ENCODE peak calls at places on chromosomes 7 and 10, in eight cellular contexts. Q, B, Y, I, R, K, H and A are unnamed samples. For H3K4me1, the result is how much of the 10 kb centered on the place peaks cover.

GRCh38 chr7:67440321-67440720 is 443.7 kb downstream of the TYW1 start:
- DNase-seq in R (no peak), K (no peak), H (no peak), B (no peak), Y (no peak), I (no peak), Q (no peak), A (no peak)

GRCh38 chr7:119916501-119916900 is 356.5 kb upstream of the KCND2 start:
- DNase-seq in Q (no peak), Y (no peak), I (no peak), B (no peak), K (no peak), R (no peak), H (no peak), A (no peak)

GRCh38 chr10:133456041-133456951 is 2.6 kb downstream of the SCART1 start:
- DNase-seq in H (no peak), B (peak), R (no peak), I (no peak), Y (no peak), K (no peak), Q (no peak), A (no peak)

GRCh38 chr7:97020601-97021442 is 3.8 kb downstream of the DLX5 start:
- DNase-seq in R (no peak), Q (peak), Y (no peak), H (no peak), I (no peak), K (no peak), B (no peak), A (no peak)

GRCh38 chr7:158613481-158613880 is 25.9 kb upstream of the PTPRN2 start:
- DNase-seq in I (peak), Y (no peak), H (peak), Q (no peak), R (peak), K (no peak), B (no peak), A (no peak)

GRCh38 chr7:5523052-5523711 is 99.5 kb upstream of the TNRC18 start:
- DNase-seq in R (peak), K (no peak), I (peak), B (no peak), H (no peak), Q (no peak), Y (no peak), A (peak)

GRCh38 chr10:110773693-110774068 is 98.0 kb upstream of the PDCD4 start:
- DNase-seq in Q (no peak), B (no peak), K (no peak), R (no peak), Y (no peak), H (no peak), I (no peak), A (no peak)

GRCh38 chr7:130875265-130875741 is 141.3 kb upstream of the KLF14 start:
- DNase-seq in Y (peak), H (no peak), I (peak), B (peak), K (no peak), Q (peak), R (peak), A (peak)

GRCh38 chr7:24665564-24666294 is 91.5 kb downstream of the GSDME start:
- DNase-seq in I (peak), R (peak), B (no peak), Y (peak), H (peak), K (peak), Q (peak), A (peak)

GRCh38 chr7:133770863-133771492 is 356.2 kb upstream of the LRGUK start:
- DNase-seq in R (peak), Q (peak), I (peak), H (peak), K (peak), Y (no peak), B (no peak), A (peak)

GRCh38 chr7:29453022-29453421 is 110.6 kb upstream of the PRR15 start:
- DNase-seq in Q (no peak), B (no peak), I (no peak), Y (no peak), R (no peak), K (no peak), H (no peak), A (no peak)

GRCh38 chr7:109322833-109323232 is 753.2 kb downstream of the DNAJB9 start:
- DNase-seq in H (no peak), Q (no peak), K (no peak), I (no peak), R (no peak), Y (no peak), B (no peak), A (no peak)

GRCh38 chr10:74932648-74933047 is 106.2 kb downstream of the KAT6B start:
- DNase-seq in K (no peak), Q (no peak), R (no peak), Y (no peak), B (no peak), I (no peak), H (no peak), A (no peak)

GRCh38 chr10:62116896-62117295 is 151.7 kb downstream of the RTKN2 start:
- DNase-seq in H (no peak), R (no peak), B (no peak), Y (no peak), K (no peak), Q (no peak), I (no peak), A (no peak)

GRCh38 chr7:29588900-29589696 is 25.5 kb downstream of the PRR15 start:
- DNase-seq in Y (peak), Q (no peak), K (no peak), I (peak), H (no peak), B (no peak), R (no peak), A (peak)

DNA sequence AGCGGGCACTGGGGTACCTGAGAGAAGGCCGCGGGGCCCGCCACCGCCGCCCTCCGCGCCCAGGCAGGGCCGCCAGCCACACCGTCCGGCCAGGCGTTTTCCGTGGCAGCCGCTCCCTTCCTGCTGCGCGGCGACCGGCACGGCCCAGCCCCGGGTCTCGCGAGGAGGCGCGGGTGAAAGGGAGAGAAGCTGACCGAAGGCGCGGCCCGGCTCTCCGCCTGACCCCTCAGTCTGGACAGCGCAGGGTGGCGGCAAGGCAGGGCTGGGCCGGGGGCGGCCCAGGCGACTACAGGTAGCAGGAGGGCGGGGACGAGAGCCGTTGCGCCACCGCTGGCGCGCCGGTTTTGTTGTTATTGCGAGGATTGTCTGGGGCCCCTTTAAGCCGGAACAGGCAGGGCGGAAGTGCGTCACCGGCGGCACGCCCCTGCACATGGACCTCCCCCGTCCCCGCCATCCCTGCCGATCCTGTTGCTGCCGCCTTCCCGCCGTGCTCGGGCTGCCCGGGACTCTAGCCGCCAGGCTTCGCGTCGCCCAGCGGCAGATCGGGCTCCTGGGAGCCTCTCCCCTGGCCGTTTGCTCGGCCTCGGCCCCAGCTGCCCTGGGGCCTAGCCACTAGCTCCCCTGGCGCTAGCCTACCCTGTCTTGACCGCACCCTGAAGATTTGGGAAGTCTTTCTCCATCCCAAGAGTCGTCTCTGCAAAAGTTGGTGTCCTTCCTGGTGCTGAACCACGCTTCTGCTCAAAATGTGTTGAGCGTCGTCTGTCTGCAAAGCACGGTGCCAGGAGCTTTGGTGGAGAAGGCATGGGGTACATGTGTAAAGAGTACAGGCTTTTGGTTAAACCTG is at the start of gene HERPUD2:
- DNase-seq in R (peak), Q (peak), B (peak), K (peak), I (peak), H (peak), Y (peak), A (peak)
- H3K9ac ChIP-seq in R (peak), Q (peak), B (peak), K (peak), I (peak), H (peak), Y (peak), A (peak)

GRCh38 chr10:69331161-69331560 is 52.9 kb downstream of the HK1 start:
- DNase-seq in H (no peak), Q (no peak), R (no peak), I (no peak), K (no peak), Y (no peak), B (peak), A (no peak)
- H3K4me1 ChIP-seq in H (under half), Q (under half), R (under half), I (under half), K (half or more), Y (under half), B (under half), A (half or more)

GRCh38 chr10:87868277-87868676 is 4.9 kb downstream of the PTEN start:
- DNase-seq in I (no peak), Q (no peak), Y (no peak), R (peak), H (no peak), B (no peak), K (peak), A (no peak)
- H3K4me3 ChIP-seq in I (peak), Q (peak), Y (no peak), R (peak), H (peak), B (peak), K (peak), A (peak)

GRCh38 chr7:101884671-101885596 is 67.5 kb downstream of the CUX1 start:
- DNase-seq in Q (no peak), K (no peak), Y (no peak), B (no peak), R (no peak), H (no peak), I (no peak), A (no peak)
- H3K9ac ChIP-seq in Q (no peak), K (no peak), Y (no peak), B (no peak), R (no peak), H (no peak), I (no peak), A (no peak)

GRCh38 chr7:116525298-116525912 is 569 bp downstream of the CAV1 start:
- DNase-seq in Y (peak), I (peak), Q (no peak), B (peak), K (peak), H (no peak), R (no peak), A (peak)

GRCh38 chr7:116525913-116526857 is 1.3 kb downstream of the CAV1 start:
- DNase-seq in K (peak), Y (peak), Q (peak), R (peak), H (peak), B (peak), I (peak), A (peak)

GRCh38 chr7:116524221-116524608 is 621 bp upstream of the CAV1 start:
- DNase-seq in I (no peak), Y (no peak), R (no peak), H (peak), Q (no peak), K (no peak), B (no peak), A (no peak)

GRCh38 chr7:116526897-116527296 is 2.1 kb downstream of the CAV1 start:
- DNase-seq in H (no peak), B (no peak), I (peak), R (no peak), Y (no peak), Q (no peak), K (peak), A (peak)

GRCh38 chr7:116524609-116525297 is at the start of gene CAV1:
- DNase-seq in H (peak), Q (no peak), B (peak), I (peak), K (peak), Y (peak), R (peak), A (peak)
- H3K4me1 ChIP-seq in H (under half), Q (under half), B (under half), I (under half), K (half or more), Y (under half), R (under half), A (under half)

GRCh38 chr7:30970594-30971094 is 6.9 kb downstream of the GHRHR start:
- DNase-seq in H (no peak), R (no peak), B (no peak), Q (no peak), I (no peak), K (no peak), Y (peak), A (no peak)
- H3K4me3 ChIP-seq in H (no peak), R (no peak), B (no peak), Q (no peak), I (no peak), K (no peak), Y (no peak), A (no peak)

GRCh38 chr7:128200376-128200775 is 40.7 kb upstream of the LEP start:
- DNase-seq in H (no peak), I (no peak), Y (no peak), R (no peak), Q (no peak), B (no peak), K (no peak), A (no peak)
- H3K9ac ChIP-seq in H (no peak), I (no peak), Y (no peak), R (no peak), Q (no peak), B (no peak), K (no peak), A (no peak)

DNA sequence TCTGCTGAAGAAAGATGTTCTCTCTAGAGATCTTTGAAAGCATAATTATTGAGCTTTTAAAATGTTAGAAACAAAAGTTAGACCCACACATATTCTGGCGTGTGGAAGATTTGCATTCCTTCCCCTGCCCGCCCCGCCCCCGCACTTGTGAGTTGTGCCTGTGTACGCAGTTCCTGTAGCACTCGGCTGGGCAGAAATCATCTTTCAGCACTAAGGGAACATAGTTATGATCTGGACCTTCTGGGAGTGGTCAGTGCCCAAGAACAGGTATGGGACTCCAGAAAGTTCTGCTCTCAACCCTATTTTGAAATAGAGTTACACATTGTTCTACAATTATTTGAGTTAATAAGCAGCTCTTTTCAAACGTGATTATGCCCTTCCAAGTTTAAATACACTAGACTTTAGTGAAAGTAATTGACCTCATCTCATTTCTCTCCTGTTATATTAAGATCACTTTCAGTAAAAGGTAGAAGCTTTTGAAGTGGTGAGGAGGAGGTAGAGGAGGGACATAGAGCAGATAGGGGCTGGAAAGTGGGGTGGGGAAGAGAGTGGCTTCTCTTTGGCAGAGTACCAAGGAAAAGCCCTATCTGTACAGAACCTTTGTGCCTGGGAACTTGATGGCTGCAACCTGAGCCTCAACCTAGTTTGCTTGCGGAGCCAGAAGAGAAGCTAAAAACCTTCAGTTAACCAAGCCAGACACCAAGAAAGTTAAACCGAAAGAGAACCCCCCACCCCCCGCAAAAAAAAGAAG is 5.7 kb downstream of the BLVRA start:
- DNase-seq in H (no peak), Y (no peak), I (no peak), B (no peak), R (peak), K (peak), Q (no peak), A (no peak)
- H3K4me1 ChIP-seq in H (under half), Y (under half), I (under half), B (under half), R (under half), K (under half), Q (under half), A (under half)

GRCh38 chr10:127549009-127549408 is at the start of gene NPS:
- DNase-seq in H (no peak), K (no peak), R (no peak), Q (no peak), B (no peak), Y (no peak), I (no peak), A (no peak)
- H3K4me3 ChIP-seq in H (no peak), K (no peak), R (no peak), Q (no peak), B (no peak), Y (no peak), I (no peak), A (no peak)

GRCh38 chr7:115135769-115136410 is 214.0 kb downstream of the MDFIC start:
- DNase-seq in R (peak), K (peak), H (peak), Y (peak), Q (no peak), B (no peak), I (no peak), A (peak)
- H3K9ac ChIP-seq in R (no peak), K (no peak), H (no peak), Y (no peak), Q (no peak), B (no peak), I (no peak), A (no peak)